ENCODE peak calls at places on chromosomes 13 and 19, in nine cellular contexts. G is A549, R is esophagus squamous epithelium, V is suprapubic skin, U is adrenal gland, T is transverse colon, I is breast epithelium, Q is uterus, F is ovary. Z is an unnamed sample.

GRCh38 chr19:21463449-21464105 is 41.8 kb upstream of the ZNF429 start:
- DNase-seq in G (no peak), R (no peak), V (no peak), U (peak), T (peak), I (peak), Q (no peak), F (peak), Z (peak)

GRCh38 chr13:93200626-93201025 is 26.0 kb upstream of the GPC6 start:
- DNase-seq in G (no peak), R (no peak), V (no peak), U (no peak), T (no peak), I (no peak), Q (no peak), F (no peak), Z (no peak)

GRCh38 chr13:104641309-104641708 is 1575.1 kb upstream of the SLC10A2 start:
- DNase-seq in G (no peak), R (no peak), V (no peak), U (peak), T (no peak), I (no peak), Q (no peak), F (no peak), Z (no peak)

GRCh38 chr19:23116802-23117571 is at the start of gene ZNF730:
- DNase-seq in G (no peak), R (no peak), V (peak), U (peak), T (peak), I (no peak), Q (peak), F (peak), Z (no peak)

GRCh38 chr19:45276284-45276687 is 25.2 kb downstream of the MARK4 start:
- DNase-seq in G (no peak), R (no peak), V (no peak), U (no peak), T (no peak), I (no peak), Q (no peak), F (peak), Z (no peak)

GRCh38 chr13:19067767-19068166 is 113.9 kb downstream of the TUBA3C start:
- DNase-seq in G (no peak), R (no peak), V (no peak), U (no peak), T (no peak), I (no peak), Q (no peak), F (no peak), Z (no peak)

GRCh38 chr13:107866666-107867623 is 348.4 kb downstream of the LIG4 start:
- DNase-seq in G (no peak), R (no peak), V (no peak), U (no peak), T (no peak), I (no peak), Q (no peak), F (peak), Z (no peak)

GRCh38 chr19:16588089-16588823 is 16.0 kb upstream of the SLC35E1 start:
- DNase-seq in G (no peak), R (no peak), V (peak), U (peak), T (peak), I (no peak), Q (peak), F (no peak), Z (no peak)

GRCh38 chr19:10653732-10654609 is at the start of gene ILF3:
- DNase-seq in G (peak), R (peak), V (peak), U (peak), T (peak), I (peak), Q (peak), F (peak), Z (peak)
- TF ChIP-seq POLR2A in G (peak), R (peak), V (peak), U (peak), T (peak), I (peak), Q (peak), F (peak), Z (peak)

DNA sequence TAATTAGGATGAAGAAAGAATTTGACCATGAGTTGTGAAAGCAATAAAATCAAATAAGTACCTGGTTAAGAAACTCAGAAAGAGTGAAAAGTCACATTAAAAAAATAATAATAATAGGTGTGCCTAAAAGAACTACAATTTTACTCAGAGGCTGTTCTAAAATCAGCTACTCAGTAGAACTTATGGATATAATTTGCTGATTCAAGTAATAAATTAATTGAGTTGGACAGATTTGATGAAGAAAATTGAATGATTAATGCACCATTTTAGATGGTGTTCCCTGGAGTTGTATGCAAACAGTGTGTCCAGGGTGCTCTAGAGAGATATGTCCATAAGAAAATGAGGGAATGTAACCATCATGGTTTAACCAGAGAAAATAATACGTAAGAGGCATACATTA is 2852.5 kb downstream of the PCDH9 start:
- DNase-seq in G (no peak), R (no peak), V (no peak), U (no peak), T (no peak), I (no peak), Q (no peak), F (no peak), Z (no peak)
- TF ChIP-seq CTCF in G (no peak), R (no peak), V (no peak), U (no peak), T (no peak), I (no peak), Q (no peak), F (no peak), Z (no peak)

GRCh38 chr13:51475727-51476521 is 23.1 kb upstream of the INTS6 start:
- DNase-seq in G (no peak), R (no peak), V (no peak), U (no peak), T (no peak), I (no peak), Q (no peak), F (no peak), Z (no peak)

GRCh38 chr13:51477653-51478324 is 25.0 kb upstream of the INTS6 start:
- DNase-seq in G (no peak), R (no peak), V (no peak), U (no peak), T (no peak), I (no peak), Q (no peak), F (no peak), Z (no peak)

GRCh38 chr13:51478418-51479198 is 25.8 kb upstream of the INTS6 start:
- DNase-seq in G (no peak), R (no peak), V (no peak), U (peak), T (no peak), I (no peak), Q (no peak), F (no peak), Z (no peak)

GRCh38 chr13:51477149-51477548 is 24.3 kb upstream of the INTS6 start:
- DNase-seq in G (no peak), R (no peak), V (no peak), U (no peak), T (no peak), I (no peak), Q (no peak), F (no peak), Z (no peak)

GRCh38 chr13:51479199-51479523 is 26.3 kb upstream of the INTS6 start:
- DNase-seq in G (no peak), R (no peak), V (no peak), U (no peak), T (no peak), I (no peak), Q (no peak), F (no peak), Z (no peak)
- H3K4me3 ChIP-seq in G (no peak), R (no peak), V (no peak), U (no peak), T (no peak), I (no peak), Q (no peak), F (no peak), Z (no peak)

DNA sequence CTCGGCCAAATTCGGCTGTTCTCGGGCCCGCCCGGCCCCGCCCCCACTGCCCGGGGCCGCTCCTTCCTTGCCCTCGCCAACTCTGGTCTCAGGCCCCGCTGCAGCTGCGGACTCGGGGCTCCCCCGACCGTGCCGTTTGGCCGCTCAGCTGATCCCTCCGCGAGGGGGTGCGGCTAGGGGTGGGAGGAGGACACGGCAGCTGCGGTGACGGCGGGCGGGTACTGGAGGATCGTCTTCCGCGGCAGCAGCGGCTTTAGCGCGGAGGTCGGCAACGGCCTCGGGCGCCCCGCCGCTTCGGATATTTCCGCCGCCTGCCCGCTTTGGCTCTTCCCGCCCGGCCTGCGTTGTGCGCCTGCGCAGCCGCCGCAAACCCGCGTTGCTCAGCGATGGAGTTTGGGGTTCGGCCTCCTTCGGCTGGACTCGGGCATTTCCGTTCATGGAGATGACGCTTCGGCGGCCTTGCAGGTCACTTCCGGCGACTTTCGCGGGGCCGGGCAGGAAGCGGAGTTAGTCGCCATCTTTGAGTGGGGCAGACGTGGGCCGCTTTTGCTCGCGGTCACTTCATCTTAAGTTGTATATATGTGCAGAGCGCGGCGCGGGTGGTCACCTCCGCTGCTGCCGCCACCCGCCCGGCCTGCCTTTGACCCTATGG is 338 bp upstream of the UBE2M start:
- DNase-seq in G (peak), R (no peak), V (peak), U (peak), T (peak), I (peak), Q (peak), F (peak), Z (peak)
- TF ChIP-seq POLR2A in G (peak), R (no peak), V (no peak), U (peak), T (peak), I (no peak), Q (no peak), F (no peak), Z (no peak)

GRCh38 chr13:44874886-44875630 is 114.2 kb downstream of the NUFIP1 start:
- DNase-seq in G (no peak), R (no peak), V (no peak), U (no peak), T (no peak), I (no peak), Q (no peak), F (no peak), Z (peak)

GRCh38 chr13:44874176-44874575 is 115.1 kb downstream of the NUFIP1 start:
- DNase-seq in G (no peak), R (no peak), V (no peak), U (no peak), T (no peak), I (no peak), Q (no peak), F (no peak), Z (peak)

GRCh38 chr13:44876782-44877324 is 112.4 kb downstream of the NUFIP1 start:
- DNase-seq in G (peak), R (no peak), V (no peak), U (no peak), T (no peak), I (no peak), Q (no peak), F (no peak), Z (no peak)

GRCh38 chr13:44884076-44884729 is 105.1 kb downstream of the NUFIP1 start:
- DNase-seq in G (no peak), R (no peak), V (no peak), U (no peak), T (no peak), I (no peak), Q (no peak), F (no peak), Z (no peak)

DNA sequence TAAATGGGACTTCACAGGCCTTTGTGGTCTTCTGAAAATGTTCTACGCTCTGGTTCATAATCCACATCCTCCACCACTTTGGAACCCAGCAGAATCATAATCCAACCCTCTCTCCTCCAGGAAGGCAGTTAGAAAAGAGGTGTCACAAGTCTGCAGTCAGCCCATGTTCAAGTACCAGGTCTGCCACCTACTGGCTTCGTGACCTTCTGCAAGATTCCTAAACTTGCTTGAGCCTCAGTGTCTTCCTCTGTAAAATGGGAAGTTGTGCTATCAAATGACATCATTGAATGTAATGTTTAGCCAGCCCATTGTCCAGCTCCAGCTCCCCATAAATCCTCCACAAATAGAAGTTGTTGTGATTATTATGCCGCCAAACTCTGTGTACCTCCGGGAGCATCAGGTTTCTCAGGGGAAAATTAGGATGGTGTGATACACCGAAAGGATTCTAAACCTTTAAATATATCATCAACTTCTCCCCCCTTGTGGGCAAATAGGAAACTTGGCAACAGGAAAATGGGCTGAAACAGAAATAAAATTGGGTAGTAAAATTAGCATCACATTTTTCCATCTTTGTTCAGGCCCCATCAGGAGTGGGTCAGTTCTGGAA is 109.7 kb downstream of the NUFIP1 start:
- DNase-seq in G (peak), R (no peak), V (no peak), U (no peak), T (peak), I (no peak), Q (no peak), F (no peak), Z (no peak)
- TF ChIP-seq CTCF in G (peak), R (peak), V (no peak), U (peak), T (peak), I (no peak), Q (peak), F (no peak), Z (no peak)

GRCh38 chr19:46416077-46416709 is 2.8 kb upstream of the CCDC8 start:
- DNase-seq in G (peak), R (no peak), V (peak), U (peak), T (peak), I (peak), Q (peak), F (peak), Z (no peak)
- H3K4me3 ChIP-seq in G (peak), R (peak), V (peak), U (peak), T (peak), I (peak), Q (peak), F (peak), Z (no peak)

GRCh38 chr19:14061751-14062557 is at the start of gene PALM3:
- DNase-seq in G (no peak), R (no peak), V (no peak), U (no peak), T (peak), I (peak), Q (no peak), F (no peak), Z (no peak)
- TF ChIP-seq POLR2A in G (no peak), R (no peak), V (no peak), U (no peak), T (no peak), I (no peak), Q (no peak), F (no peak), Z (no peak)

GRCh38 chr19:58367698-58368454 is 5.3 kb upstream of the ZNF497 start:
- DNase-seq in G (no peak), R (no peak), V (no peak), U (no peak), T (no peak), I (no peak), Q (no peak), F (no peak), Z (no peak)

GRCh38 chr19:58366576-58367430 is 4.3 kb upstream of the ZNF497 start:
- DNase-seq in G (no peak), R (no peak), V (no peak), U (no peak), T (no peak), I (no peak), Q (no peak), F (no peak), Z (no peak)

GRCh38 chr19:58374200-58374599 is 6.6 kb downstream of the ZNF837 start:
- DNase-seq in G (no peak), R (no peak), V (no peak), U (no peak), T (no peak), I (no peak), Q (no peak), F (no peak), Z (no peak)

GRCh38 chr19:58368561-58369360 is 6.2 kb upstream of the ZNF497 start:
- DNase-seq in G (no peak), R (no peak), V (no peak), U (no peak), T (no peak), I (no peak), Q (no peak), F (peak), Z (no peak)

DNA sequence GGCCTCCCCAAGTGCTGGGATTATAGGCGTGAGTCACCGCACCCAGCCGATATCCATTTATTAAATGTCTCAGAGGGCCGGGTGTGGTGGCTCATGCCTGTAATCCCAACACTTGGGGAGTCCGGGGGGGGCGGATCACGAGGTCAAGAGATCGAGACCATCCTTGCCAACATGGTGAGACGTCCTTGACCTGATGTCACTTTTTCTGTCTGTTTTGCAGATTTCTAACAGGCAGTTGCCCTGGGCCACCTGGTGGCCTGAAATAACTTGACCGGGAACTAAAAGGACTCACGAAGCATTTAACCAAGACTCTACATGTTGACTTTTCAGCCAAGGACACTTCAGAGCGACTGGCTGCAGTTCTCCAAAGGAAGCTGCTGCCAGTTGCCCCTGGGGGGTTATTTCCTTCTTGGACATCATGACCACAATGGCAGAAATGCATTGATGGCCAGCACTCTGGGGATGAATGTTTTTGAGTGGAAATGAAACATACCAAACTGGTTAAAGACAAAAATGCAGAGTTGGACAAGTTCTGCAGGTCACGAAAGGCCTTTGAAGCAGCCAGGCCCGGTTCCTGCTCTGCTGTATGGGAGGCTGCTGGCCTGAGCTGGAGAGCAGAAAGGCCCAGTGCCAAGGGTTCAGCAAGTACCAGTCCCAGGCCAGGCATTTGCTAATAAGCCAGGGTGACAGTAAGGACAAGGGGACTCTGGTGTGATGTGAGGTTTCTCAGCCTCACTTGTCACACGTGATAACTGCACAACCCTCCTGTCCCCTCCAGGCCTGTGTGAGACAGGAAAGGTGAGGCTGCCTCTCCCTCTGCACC is 8.3 kb downstream of the ZNF837 start:
- DNase-seq in G (no peak), R (no peak), V (no peak), U (no peak), T (no peak), I (peak), Q (no peak), F (peak), Z (no peak)
- TF ChIP-seq CTCF in G (no peak), R (no peak), V (no peak), U (no peak), T (no peak), I (no peak), Q (no peak), F (peak), Z (no peak)

DNA sequence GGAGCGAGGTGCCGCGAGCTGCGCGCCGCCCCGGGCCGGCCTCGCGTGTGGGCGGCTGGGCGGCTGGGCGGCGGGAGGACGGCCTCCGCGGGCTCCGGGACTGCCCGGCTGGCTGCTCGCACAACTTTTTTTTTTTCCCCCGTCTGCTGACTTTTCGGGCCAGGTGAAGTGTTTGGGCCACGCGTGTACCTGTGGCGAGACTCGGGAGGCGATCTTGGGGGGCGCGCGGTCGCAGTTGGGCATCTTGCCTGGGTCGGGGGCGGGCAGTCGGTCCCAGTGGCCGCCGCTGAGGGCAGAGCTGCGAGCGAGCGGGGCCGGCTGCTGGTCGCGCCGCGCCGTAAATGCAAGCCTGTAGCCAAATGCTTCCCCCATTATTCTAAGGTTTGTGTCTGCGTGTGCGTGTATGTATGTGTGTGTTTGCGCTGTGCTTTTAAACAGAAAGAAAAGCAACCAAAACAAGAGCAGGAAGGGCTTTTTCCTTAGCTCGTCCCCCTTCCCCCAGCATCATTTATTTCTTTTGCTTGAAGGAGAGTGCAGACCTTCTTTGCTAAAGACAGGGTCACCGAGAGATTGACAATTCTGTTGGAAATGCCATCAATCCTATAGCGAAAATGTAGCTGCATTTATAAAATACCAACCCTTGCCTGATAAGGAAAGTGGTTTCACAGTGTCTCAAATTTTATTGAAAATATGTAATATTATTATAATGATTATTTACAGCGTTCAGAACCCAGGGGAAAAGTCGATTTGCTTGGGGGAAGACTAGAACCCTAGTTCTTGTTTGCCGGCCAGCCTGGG is 143.3 kb upstream of the ZNF536 start:
- DNase-seq in G (peak), R (no peak), V (no peak), U (peak), T (no peak), I (no peak), Q (no peak), F (no peak), Z (no peak)
- H3K4me3 ChIP-seq in G (peak), R (peak), V (peak), U (peak), T (peak), I (peak), Q (no peak), F (peak), Z (no peak)

GRCh38 chr19:47713046-47714021 is at the start of gene EHD2:
- DNase-seq in G (peak), R (no peak), V (no peak), U (peak), T (peak), I (peak), Q (peak), F (peak), Z (peak)
- TF ChIP-seq POLR2A in G (peak), R (no peak), V (no peak), U (peak), T (peak), I (no peak), Q (peak), F (peak), Z (peak)

Z was measured in lower leg skin.